ENCODE peak calls at places on chromosome 4, in nine cellular contexts. N is hepatocyte; Z is aorta; P is ovary; H is upper lobe of right lung; S is mesenchymal stem cell; J is neuronal stem cell; Q is effector memory CD4-positive, alpha-beta T cell; C is ascending aorta. B is an unnamed sample. For H3K27me3, the result is how much of the 10 kb centered on the place peaks cover.

GRCh38 chr4:13535708-13536361 is 8.5 kb downstream of the NKX3-2 start:
- DNase-seq in N (no peak), Z (no peak), P (no peak), H (peak), S (no peak), J (no peak), Q (no peak), C (no peak), B (no peak)

GRCh38 chr4:112170451-112170993 is 25.3 kb downstream of the FAM241A start:
- DNase-seq in N (peak), Z (no peak), P (no peak), H (no peak), S (peak), J (no peak), Q (no peak), C (no peak), B (peak)

GRCh38 chr4:10239982-10240654 is 123.5 kb upstream of the WDR1 start:
- DNase-seq in N (no peak), Z (no peak), P (no peak), H (no peak), S (no peak), J (no peak), Q (no peak), C (no peak), B (peak)

GRCh38 chr4:173257732-173258717 is 76.1 kb downstream of the HMGB2 start:
- DNase-seq in N (peak), Z (peak), P (peak), H (peak), S (peak), J (peak), Q (no peak), C (peak), B (peak)

GRCh38 chr4:128635141-128635911 is 174.2 kb upstream of the JADE1 start:
- DNase-seq in N (peak), Z (peak), P (no peak), H (peak), S (peak), J (no peak), Q (no peak), C (peak), B (no peak)

GRCh38 chr4:185023471-185023870 is 5.2 kb downstream of the HELT start:
- DNase-seq in N (no peak), Z (no peak), P (no peak), H (no peak), S (no peak), J (no peak), Q (no peak), C (no peak), B (no peak)

GRCh38 chr4:36280555-36280954 is 861 bp upstream of the DTHD1 start:
- DNase-seq in N (no peak), Z (no peak), P (no peak), H (no peak), S (no peak), J (peak), Q (no peak), C (no peak), B (no peak)

GRCh38 chr4:118221193-118221800 is 131.5 kb downstream of the PRSS12 start:
- DNase-seq in N (no peak), Z (no peak), P (no peak), H (no peak), S (no peak), J (no peak), Q (no peak), C (no peak), B (no peak)

GRCh38 chr4:37665347-37666009 is 20.7 kb downstream of the RELL1 start:
- DNase-seq in N (no peak), Z (no peak), P (no peak), H (no peak), S (peak), J (no peak), Q (no peak), C (no peak), B (no peak)

GRCh38 chr4:99013402-99013843 is 17.9 kb downstream of the METAP1 start:
- DNase-seq in N (no peak), Z (no peak), P (no peak), H (no peak), S (no peak), J (no peak), Q (no peak), C (peak), B (peak)

GRCh38 chr4:38926917-38927316 is 59.3 kb downstream of the FAM114A1 start:
- DNase-seq in N (no peak), Z (no peak), P (no peak), H (no peak), S (no peak), J (no peak), Q (no peak), C (no peak), B (no peak)

GRCh38 chr4:77433102-77433733 is 172.4 kb upstream of the CXCL13 start:
- DNase-seq in N (peak), Z (no peak), P (no peak), H (no peak), S (peak), J (peak), Q (no peak), C (no peak), B (peak)

GRCh38 chr4:54100607-54101189 is 735 bp downstream of the GSX2 start:
- DNase-seq in N (no peak), Z (no peak), P (no peak), H (no peak), S (no peak), J (no peak), Q (no peak), C (no peak), B (no peak)

GRCh38 chr4:138798404-138798803 is 217.2 kb upstream of the NOCT start:
- DNase-seq in N (no peak), Z (no peak), P (no peak), H (no peak), S (no peak), J (no peak), Q (no peak), C (no peak), B (no peak)

GRCh38 chr4:91288702-91289311 is 1015.0 kb upstream of the GRID2 start:
- DNase-seq in N (no peak), Z (no peak), P (no peak), H (no peak), S (no peak), J (no peak), Q (no peak), C (no peak), B (no peak)

GRCh38 chr4:26772096-26772495 is 88.5 kb upstream of the STIM2 start:
- DNase-seq in N (no peak), Z (no peak), P (no peak), H (no peak), S (no peak), J (no peak), Q (no peak), C (no peak), B (no peak)

GRCh38 chr4:119683518-119683917 is 54.9 kb upstream of the PDE5A start:
- DNase-seq in N (peak), Z (no peak), P (no peak), H (no peak), S (peak), J (no peak), Q (no peak), C (no peak), B (peak)

GRCh38 chr4:31918891-31919290 is 1198.7 kb downstream of the PCDH7 start:
- DNase-seq in N (no peak), Z (no peak), P (no peak), H (no peak), S (peak), J (no peak), Q (no peak), C (no peak), B (no peak)
- H3K27me3 ChIP-seq in N (under half), Z (under half), P (under half), H (under half), S (under half), J (under half), Q (under half), C (under half), B (under half)

DNA sequence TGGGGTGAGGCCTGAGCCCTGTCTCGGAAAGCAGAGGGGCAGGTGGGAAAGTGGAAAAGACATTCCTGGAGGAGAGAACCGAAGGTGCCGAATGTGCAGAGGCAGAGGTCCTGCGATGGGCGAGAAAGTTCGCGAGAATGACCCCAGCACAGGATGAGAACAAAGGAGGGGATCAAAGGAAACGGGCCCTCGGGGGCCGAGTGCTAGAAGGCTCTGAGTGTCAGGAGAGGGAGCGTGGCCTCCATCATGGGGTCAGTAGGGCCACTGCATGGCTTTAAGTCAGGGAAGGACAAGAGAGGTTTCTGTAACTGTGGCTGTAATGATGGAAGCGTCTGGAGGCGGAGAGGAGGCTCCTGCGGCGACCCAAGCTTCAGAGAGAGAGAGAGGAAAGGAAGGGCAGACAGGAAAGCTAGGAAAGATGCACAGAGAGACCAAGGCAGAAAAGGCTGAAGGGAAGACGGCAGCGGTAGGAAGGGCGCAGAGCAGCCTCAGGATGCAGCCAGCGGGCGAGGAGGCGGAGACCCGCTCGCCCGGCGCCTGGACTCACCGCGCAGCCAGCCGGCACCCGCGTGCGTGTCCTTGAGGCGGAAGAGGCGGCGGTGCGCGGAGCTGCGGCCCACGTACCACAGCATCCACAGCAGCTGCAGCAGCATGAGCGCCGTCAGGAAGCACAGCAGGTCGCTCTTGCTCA is 669 bp downstream of the OTOP1 start:
- DNase-seq in N (no peak), Z (no peak), P (no peak), H (no peak), S (peak), J (no peak), Q (no peak), C (no peak), B (no peak)
- H3K27me3 ChIP-seq in N (half or more), Z (under half), P (under half), H (half or more), S (half or more), J (under half), Q (under half), C (under half), B (under half)

GRCh38 chr4:629636-629915 is 4.2 kb downstream of the PDE6B start:
- DNase-seq in N (no peak), Z (no peak), P (no peak), H (no peak), S (no peak), J (no peak), Q (no peak), C (no peak), B (no peak)

GRCh38 chr4:627751-628150 is 2.4 kb downstream of the PDE6B start:
- DNase-seq in N (no peak), Z (peak), P (no peak), H (no peak), S (no peak), J (no peak), Q (no peak), C (no peak), B (no peak)

GRCh38 chr4:629916-630641 is 4.7 kb downstream of the PDE6B start:
- DNase-seq in N (no peak), Z (peak), P (no peak), H (peak), S (no peak), J (no peak), Q (no peak), C (no peak), B (no peak)

GRCh38 chr4:628346-628745 is 3.0 kb downstream of the PDE6B start:
- DNase-seq in N (no peak), Z (no peak), P (no peak), H (no peak), S (no peak), J (no peak), Q (no peak), C (no peak), B (no peak)

DNA sequence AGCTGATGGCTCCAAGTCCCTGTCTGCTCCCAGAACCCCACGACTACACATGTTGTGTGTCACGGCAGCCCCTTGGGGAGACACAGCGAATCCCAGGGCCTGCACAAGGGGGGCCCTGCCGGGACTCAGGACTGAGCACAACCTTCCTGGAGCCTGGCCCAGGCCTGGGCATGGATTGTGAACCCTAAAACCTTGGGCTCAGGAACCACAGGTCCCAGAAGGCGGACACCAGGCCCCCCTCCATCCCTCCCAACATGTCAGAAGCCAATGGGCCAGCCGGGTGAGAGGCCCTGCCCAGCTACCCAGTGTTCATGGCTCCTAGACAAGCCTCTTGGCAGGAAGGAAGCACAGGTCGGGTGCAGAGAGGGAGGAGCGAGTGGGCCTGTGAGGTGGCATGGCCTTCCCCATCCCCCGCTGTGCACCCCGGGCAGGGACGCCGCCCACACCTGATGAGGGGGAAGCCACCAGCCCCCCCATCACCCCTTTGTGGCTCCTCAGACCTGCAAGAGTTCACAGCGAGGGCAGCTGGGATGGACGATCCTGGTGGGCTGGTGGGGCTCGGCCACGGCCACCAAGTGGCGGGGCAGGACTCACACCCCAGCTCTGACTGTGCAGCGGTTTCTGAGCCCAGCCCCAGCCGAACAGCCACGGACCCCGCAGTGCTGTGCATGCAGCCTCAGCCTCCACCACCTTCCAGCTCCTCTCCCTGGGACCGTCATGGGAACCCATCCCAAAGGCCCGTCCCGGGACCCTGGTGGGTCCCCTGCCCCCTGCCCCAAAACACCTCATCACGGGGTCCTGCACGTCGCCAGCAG is 3.7 kb downstream of the PDE6B start:
- DNase-seq in N (peak), Z (peak), P (no peak), H (no peak), S (no peak), J (no peak), Q (no peak), C (no peak), B (no peak)
- H3K27me3 ChIP-seq in N (under half), Z (under half), P (under half), H (under half), S (under half), J (under half), Q (under half), C (under half), B (under half)

GRCh38 chr4:73431813-73432168 is 4.2 kb upstream of the AFP start:
- DNase-seq in N (no peak), Z (no peak), P (no peak), H (no peak), S (no peak), J (no peak), Q (no peak), C (no peak), B (no peak)
- H3K27me3 ChIP-seq in N (under half), Z (under half), P (under half), H (under half), S (under half), J (under half), Q (under half), C (under half), B (under half)

GRCh38 chr4:140469806-140470733 is 28.0 kb downstream of the MGAT4D start:
- DNase-seq in N (no peak), Z (peak), P (peak), H (no peak), S (no peak), J (no peak), Q (no peak), C (no peak), B (no peak)
- H3K27me3 ChIP-seq in N (under half), Z (under half), P (under half), H (under half), S (under half), J (under half), Q (under half), C (under half), B (under half)

GRCh38 chr4:3307891-3308575 is 15.2 kb downstream of the RGS12 start:
- DNase-seq in N (no peak), Z (peak), P (no peak), H (peak), S (no peak), J (no peak), Q (no peak), C (peak), B (no peak)

GRCh38 chr4:3308691-3309090 is 15.9 kb downstream of the RGS12 start:
- DNase-seq in N (no peak), Z (peak), P (no peak), H (peak), S (no peak), J (no peak), Q (no peak), C (no peak), B (no peak)

GRCh38 chr4:3306465-3306864 is 13.6 kb downstream of the RGS12 start:
- DNase-seq in N (no peak), Z (peak), P (no peak), H (peak), S (no peak), J (no peak), Q (no peak), C (peak), B (no peak)

GRCh38 chr4:3307060-3307459 is 14.2 kb downstream of the RGS12 start:
- DNase-seq in N (no peak), Z (peak), P (no peak), H (peak), S (no peak), J (no peak), Q (no peak), C (peak), B (no peak)

DNA sequence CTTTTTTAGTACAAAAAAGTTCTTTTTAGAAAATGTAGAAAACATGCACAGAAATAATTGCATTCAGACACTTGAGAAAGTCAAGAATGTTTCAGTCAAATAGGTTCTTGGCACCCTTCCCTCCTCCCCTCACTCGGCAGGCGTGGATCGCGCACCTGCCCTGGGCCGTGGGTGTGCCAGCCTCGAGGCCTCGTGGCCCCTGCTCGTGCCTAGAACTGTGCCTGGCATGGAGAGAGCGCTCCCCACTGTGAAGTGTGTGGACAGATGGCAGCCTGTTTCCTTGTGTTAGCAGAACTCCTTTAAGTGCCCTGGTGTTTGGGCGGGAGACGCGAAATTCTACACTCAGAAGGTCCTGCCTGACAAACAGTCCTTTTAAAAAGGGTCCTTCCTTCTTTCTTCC is 14.7 kb downstream of the RGS12 start:
- DNase-seq in N (no peak), Z (peak), P (no peak), H (peak), S (no peak), J (no peak), Q (no peak), C (no peak), B (no peak)
- H3K27me3 ChIP-seq in N (under half), Z (under half), P (under half), H (under half), S (under half), J (under half), Q (under half), C (under half), B (under half)

GRCh38 chr4:105192474-105192873 is 45.8 kb downstream of the TET2 start:
- DNase-seq in N (no peak), Z (no peak), P (no peak), H (no peak), S (no peak), J (no peak), Q (no peak), C (no peak), B (no peak)
- H3K27me3 ChIP-seq in N (under half), Z (under half), P (under half), H (under half), S (under half), J (under half), Q (under half), C (under half), B (under half)

B was measured in brain microvascular endothelial cell.